ENCODE peak calls at places on chromosomes 3 and 15, in five cellular contexts. Q is foreskin fibroblast, D is frontal cortex, I is aorta, O is KBM-7. T is an unnamed sample.

GRCh38 chr3:12476238-12476897 is 7.9 kb upstream of the TSEN2 start:
- DNase-seq in D (no peak), I (no peak), O (no peak), Q (peak), T (no peak)

GRCh38 chr3:138694287-138695007 is 85.9 kb downstream of the FAIM start:
- DNase-seq in I (no peak), O (no peak), Q (peak), D (no peak), T (no peak)

GRCh38 chr15:64686130-64686735 is 89.2 kb downstream of the RBPMS2 start:
- DNase-seq in D (peak), O (peak), Q (peak), I (no peak), T (no peak)

GRCh38 chr15:81064253-81064652 is 63.5 kb downstream of the TLNRD1 start:
- DNase-seq in I (no peak), D (no peak), Q (no peak), O (no peak), T (no peak)

GRCh38 chr3:39101022-39101689 is 6.3 kb downstream of the GORASP1 start:
- DNase-seq in O (peak), I (no peak), D (peak), Q (peak), T (no peak)

GRCh38 chr15:88686166-88686565 is 47.4 kb downstream of the ISG20 start:
- DNase-seq in Q (no peak), I (no peak), D (no peak), O (no peak), T (no peak)

GRCh38 chr15:43648649-43649429 is at the start of gene CATSPER2:
- DNase-seq in Q (no peak), O (no peak), I (no peak), D (no peak), T (no peak)

GRCh38 chr3:186566772-186567071 is 417 bp downstream of the TBCCD1 start:
- DNase-seq in O (no peak), Q (no peak), D (no peak), I (no peak), T (no peak)

GRCh38 chr15:68658151-68658550 is 79.4 kb downstream of the CORO2B start:
- DNase-seq in O (no peak), Q (no peak), D (no peak), I (no peak), T (no peak)

GRCh38 chr3:95343228-95343627 is 1280.4 kb downstream of the NSUN3 start:
- DNase-seq in Q (no peak), O (no peak), D (no peak), I (no peak), T (no peak)

GRCh38 chr15:66644815-66645345 is 57.2 kb upstream of the SMAD6 start:
- DNase-seq in D (no peak), Q (no peak), O (no peak), I (peak), T (no peak)

GRCh38 chr3:52144796-52145735 is 9.2 kb downstream of the POC1A start:
- DNase-seq in Q (no peak), O (no peak), I (peak), D (no peak), T (no peak)

GRCh38 chr3:2976212-2976611 is 134.0 kb downstream of the IL5RA start:
- DNase-seq in I (no peak), D (no peak), Q (no peak), O (no peak), T (no peak)

GRCh38 chr15:89469331-89470107 is 26.9 kb downstream of the RHCG start:
- DNase-seq in O (no peak), D (no peak), Q (no peak), I (no peak), T (peak)

GRCh38 chr3:123759311-123759710 is 124.8 kb downstream of the MYLK start:
- DNase-seq in O (no peak), D (no peak), I (peak), Q (no peak), T (no peak)

GRCh38 chr15:77612958-77613601 is 19.6 kb downstream of the LINGO1 start:
- DNase-seq in D (no peak), O (no peak), Q (no peak), I (no peak), T (no peak)

GRCh38 chr3:194279106-194279505 is 72.0 kb downstream of the CPN2 start:
- DNase-seq in Q (no peak), O (no peak), D (no peak), I (no peak), T (no peak)

GRCh38 chr3:11246663-11246970 is 25.6 kb upstream of the ATG7 start:
- DNase-seq in O (no peak), D (no peak), Q (no peak), I (no peak), T (no peak)

GRCh38 chr3:55128201-55128870 is 200.5 kb upstream of the LRTM1 start:
- DNase-seq in Q (peak), O (no peak), I (no peak), D (no peak), T (no peak)

GRCh38 chr3:126101521-126101982 is 17.6 kb upstream of the SLC41A3 start:
- DNase-seq in I (peak), D (peak), O (no peak), Q (no peak), T (peak)